ENCODE peak calls at places on chromosome 16, in six cellular contexts. One of them, this sample, is unnamed.
A peak's percentile ranks its signal among the peaks of the same experiment; 100 is the strongest.

GRCh38 chr16:4892356-4893102 is 44.4 kb downstream of the PPL start:
- DNase-seq in naive thymus-derived CD4-positive, alpha-beta T cell: no peak
- DNase-seq in iPS DF 6.9: no peak
- DNase-seq in left ventricle myocardium superior: peak; percentile 73
- DNase-seq in NCI-H1092: no peak
- DNase-seq in EL: peak; percentile 23
- DNase-seq in this sample: peak; percentile 63

GRCh38 chr16:23345237-23345636 is 43.1 kb downstream of the SCNN1B start:
- DNase-seq in naive thymus-derived CD4-positive, alpha-beta T cell: no peak
- DNase-seq in iPS DF 6.9: no peak
- DNase-seq in left ventricle myocardium superior: no peak
- DNase-seq in NCI-H1092: no peak
- DNase-seq in EL: no peak
- DNase-seq in this sample: no peak

GRCh38 chr16:86300746-86301480 is 209.4 kb upstream of the FOXF1 start:
- DNase-seq in naive thymus-derived CD4-positive, alpha-beta T cell: no peak
- DNase-seq in iPS DF 6.9: no peak
- DNase-seq in left ventricle myocardium superior: no peak
- DNase-seq in NCI-H1092: no peak
- DNase-seq in EL: no peak
- DNase-seq in this sample: no peak

GRCh38 chr16:88442435-88442810 is 10.7 kb upstream of the ZFPM1 start:
- DNase-seq in naive thymus-derived CD4-positive, alpha-beta T cell: no peak
- DNase-seq in iPS DF 6.9: no peak
- DNase-seq in left ventricle myocardium superior: no peak
- DNase-seq in NCI-H1092: no peak
- DNase-seq in EL: no peak
- DNase-seq in this sample: no peak

GRCh38 chr16:64452446-64452845 is 669.4 kb downstream of the CDH11 start:
- DNase-seq in naive thymus-derived CD4-positive, alpha-beta T cell: no peak
- DNase-seq in iPS DF 6.9: no peak
- DNase-seq in left ventricle myocardium superior: no peak
- DNase-seq in NCI-H1092: no peak
- DNase-seq in EL: no peak
- DNase-seq in this sample: peak; percentile 36

GRCh38 chr16:66443269-66443652 is 16.2 kb downstream of the BEAN1 start:
- DNase-seq in naive thymus-derived CD4-positive, alpha-beta T cell: no peak
- DNase-seq in iPS DF 6.9: no peak
- DNase-seq in left ventricle myocardium superior: no peak
- DNase-seq in NCI-H1092: no peak
- DNase-seq in EL: no peak
- DNase-seq in this sample: no peak

GRCh38 chr16:46573008-46573833 is 48.0 kb downstream of the SHCBP1 start:
- DNase-seq in naive thymus-derived CD4-positive, alpha-beta T cell: no peak
- DNase-seq in iPS DF 6.9: no peak
- DNase-seq in left ventricle myocardium superior: no peak
- DNase-seq in NCI-H1092: no peak
- DNase-seq in EL: peak; percentile 90
- DNase-seq in this sample: peak; percentile 50

GRCh38 chr16:67708368-67708771 is 10.7 kb downstream of the GFOD2 start:
- DNase-seq in naive thymus-derived CD4-positive, alpha-beta T cell: no peak
- DNase-seq in iPS DF 6.9: no peak
- DNase-seq in left ventricle myocardium superior: no peak
- DNase-seq in NCI-H1092: no peak
- DNase-seq in EL: peak; percentile 43
- DNase-seq in this sample: no peak

GRCh38 chr16:58426095-58426494 is 33.8 kb downstream of the GINS3 start:
- DNase-seq in naive thymus-derived CD4-positive, alpha-beta T cell: no peak
- DNase-seq in iPS DF 6.9: no peak
- DNase-seq in left ventricle myocardium superior: no peak
- DNase-seq in NCI-H1092: no peak
- DNase-seq in EL: no peak
- DNase-seq in this sample: no peak

GRCh38 chr16:56340416-56340815 is 84.9 kb downstream of the AMFR start:
- DNase-seq in naive thymus-derived CD4-positive, alpha-beta T cell: no peak
- DNase-seq in iPS DF 6.9: no peak
- DNase-seq in left ventricle myocardium superior: no peak
- DNase-seq in NCI-H1092: no peak
- DNase-seq in EL: no peak
- DNase-seq in this sample: no peak

GRCh38 chr16:54171855-54172537 is 114.6 kb downstream of the IRX3 start:
- DNase-seq in naive thymus-derived CD4-positive, alpha-beta T cell: no peak
- DNase-seq in iPS DF 6.9: no peak
- DNase-seq in left ventricle myocardium superior: no peak
- DNase-seq in NCI-H1092: peak; percentile 64
- DNase-seq in EL: peak; percentile 50
- DNase-seq in this sample: peak; percentile 66

GRCh38 chr16:14400285-14400977 is 229.6 kb downstream of the PARN start:
- DNase-seq in naive thymus-derived CD4-positive, alpha-beta T cell: no peak
- DNase-seq in iPS DF 6.9: no peak
- DNase-seq in left ventricle myocardium superior: no peak
- DNase-seq in NCI-H1092: no peak
- DNase-seq in EL: no peak
- DNase-seq in this sample: no peak

GRCh38 chr16:78748471-78748929 is 649.0 kb downstream of the WWOX start:
- DNase-seq in naive thymus-derived CD4-positive, alpha-beta T cell: no peak
- DNase-seq in iPS DF 6.9: no peak
- DNase-seq in left ventricle myocardium superior: no peak
- DNase-seq in NCI-H1092: no peak
- DNase-seq in EL: no peak
- DNase-seq in this sample: no peak

GRCh38 chr16:89491974-89492687 is 1.8 kb upstream of the ANKRD11 start:
- DNase-seq in naive thymus-derived CD4-positive, alpha-beta T cell: no peak
- DNase-seq in iPS DF 6.9: no peak
- DNase-seq in left ventricle myocardium superior: no peak
- DNase-seq in NCI-H1092: no peak
- DNase-seq in EL: no peak
- DNase-seq in this sample: no peak

GRCh38 chr16:64132686-64133085 is 989.2 kb downstream of the CDH11 start:
- DNase-seq in naive thymus-derived CD4-positive, alpha-beta T cell: no peak
- DNase-seq in iPS DF 6.9: no peak
- DNase-seq in left ventricle myocardium superior: peak; percentile 15
- DNase-seq in NCI-H1092: no peak
- DNase-seq in EL: no peak
- DNase-seq in this sample: no peak

GRCh38 chr16:11372924-11373306 is 27.7 kb downstream of the RMI2 start:
- DNase-seq in naive thymus-derived CD4-positive, alpha-beta T cell: no peak
- DNase-seq in iPS DF 6.9: no peak
- DNase-seq in left ventricle myocardium superior: no peak
- DNase-seq in NCI-H1092: no peak
- DNase-seq in EL: no peak
- DNase-seq in this sample: no peak

GRCh38 chr16:75208861-75209505 is 2.0 kb upstream of the CTRB2 start:
- DNase-seq in naive thymus-derived CD4-positive, alpha-beta T cell: no peak
- DNase-seq in iPS DF 6.9: no peak
- DNase-seq in left ventricle myocardium superior: peak; percentile 19
- DNase-seq in NCI-H1092: no peak
- DNase-seq in EL: no peak
- DNase-seq in this sample: no peak

GRCh38 chr16:67236551-67237395 is 9.8 kb downstream of the TMEM208 start:
- DNase-seq in naive thymus-derived CD4-positive, alpha-beta T cell: peak; percentile 49
- DNase-seq in iPS DF 6.9: no peak
- DNase-seq in left ventricle myocardium superior: peak; percentile 44
- DNase-seq in NCI-H1092: no peak
- DNase-seq in EL: peak; percentile 55
- DNase-seq in this sample: peak; percentile 76

GRCh38 chr16:10579965-10580918 is at the start of gene EMP2:
- DNase-seq in naive thymus-derived CD4-positive, alpha-beta T cell: no peak
- DNase-seq in iPS DF 6.9: peak; percentile 39
- DNase-seq in left ventricle myocardium superior: peak; percentile 92
- DNase-seq in NCI-H1092: no peak
- DNase-seq in EL: peak; percentile 85
- DNase-seq in this sample: peak; percentile 94

GRCh38 chr16:22425036-22425801 is 50.8 kb upstream of the CDR2 start:
- DNase-seq in naive thymus-derived CD4-positive, alpha-beta T cell: no peak
- DNase-seq in iPS DF 6.9: no peak
- DNase-seq in left ventricle myocardium superior: peak; percentile 68
- DNase-seq in NCI-H1092: no peak
- DNase-seq in EL: peak; percentile 28
- DNase-seq in this sample: peak; percentile 68

GRCh38 chr16:1763521-1764511 is 7.5 kb downstream of the NME3 start:
- DNase-seq in naive thymus-derived CD4-positive, alpha-beta T cell: no peak
- DNase-seq in iPS DF 6.9: no peak
- DNase-seq in left ventricle myocardium superior: no peak
- DNase-seq in NCI-H1092: no peak
- DNase-seq in EL: peak; percentile 16
- DNase-seq in this sample: peak; percentile 46

GRCh38 chr16:30458561-30459394 is 13.1 kb upstream of the SEPHS2 start:
- DNase-seq in naive thymus-derived CD4-positive, alpha-beta T cell: peak; percentile 58
- DNase-seq in iPS DF 6.9: no peak
- DNase-seq in left ventricle myocardium superior: peak; percentile 61
- DNase-seq in NCI-H1092: no peak
- DNase-seq in EL: no peak
- DNase-seq in this sample: no peak

This sample was measured in adipocyte.